ENCODE peak calls at places on chromosomes 2 and 18, in seven cellular contexts. X is prostate gland, I is adrenal gland, Z is sigmoid colon, F is H1, K is A549, J is breast epithelium. L is an unnamed sample. For H3K9me3, the result is how much of the 10 kb centered on the place peaks cover.

GRCh38 chr2:10762651-10763460 is 41.4 kb downstream of the ATP6V1C2 start:
- DNase-seq in X (no peak), I (no peak), Z (no peak), F (no peak), K (no peak), J (no peak), L (peak)

GRCh38 chr2:226791056-226791486 is 8.5 kb downstream of the IRS1 start:
- DNase-seq in X (peak), I (no peak), Z (peak), F (no peak), K (no peak), J (no peak), L (peak)

GRCh38 chr2:25243995-25244394 is 75.6 kb upstream of the POMC start:
- DNase-seq in X (no peak), I (no peak), Z (no peak), F (no peak), K (no peak), J (no peak), L (no peak)

GRCh38 chr2:21358971-21359370 is 235.2 kb downstream of the TDRD15 start:
- DNase-seq in X (no peak), I (no peak), Z (no peak), F (no peak), K (no peak), J (no peak), L (no peak)

GRCh38 chr2:162233197-162233596 is 10.0 kb downstream of the FAP start:
- DNase-seq in X (no peak), I (no peak), Z (no peak), F (no peak), K (no peak), J (no peak), L (no peak)

GRCh38 chr2:195411219-195411687 is 245.8 kb upstream of the SLC39A10 start:
- DNase-seq in X (no peak), I (no peak), Z (no peak), F (no peak), K (no peak), J (no peak), L (no peak)

GRCh38 chr2:237150831-237151230 is 65.1 kb downstream of the COPS8 start:
- DNase-seq in X (no peak), I (no peak), Z (no peak), F (no peak), K (no peak), J (no peak), L (no peak)

GRCh38 chr2:98726172-98726725 is 4.7 kb downstream of the MGAT4A start:
- DNase-seq in X (no peak), I (no peak), Z (no peak), F (no peak), K (no peak), J (no peak), L (no peak)

GRCh38 chr2:126656311-126657145 is 570 bp downstream of the GYPC start:
- DNase-seq in X (no peak), I (peak), Z (no peak), F (peak), K (no peak), J (no peak), L (no peak)

GRCh38 chr2:189147361-189147760 is 32.2 kb downstream of the COL5A2 start:
- DNase-seq in X (no peak), I (no peak), Z (no peak), F (no peak), K (no peak), J (no peak), L (no peak)

GRCh38 chr2:226644342-226644957 is 155.2 kb downstream of the IRS1 start:
- DNase-seq in X (no peak), I (no peak), Z (no peak), F (no peak), K (no peak), J (no peak), L (no peak)

GRCh38 chr18:80245781-80246655 is 1.3 kb downstream of the PARD6G start:
- DNase-seq in X (peak), I (no peak), Z (no peak), F (no peak), K (no peak), J (no peak), L (no peak)

GRCh38 chr2:74226648-74227213 is 28.3 kb downstream of the MTHFD2 start:
- DNase-seq in X (no peak), I (no peak), Z (no peak), F (no peak), K (no peak), J (no peak), L (no peak)

GRCh38 chr2:50225021-50225928 is 806.7 kb downstream of the NRXN1 start:
- DNase-seq in X (no peak), I (no peak), Z (no peak), F (peak), K (no peak), J (no peak), L (no peak)

GRCh38 chr2:63789318-63790051 is 52.2 kb upstream of the UGP2 start:
- DNase-seq in X (no peak), I (no peak), Z (no peak), F (no peak), K (no peak), J (no peak), L (no peak)

GRCh38 chr2:212987492-212987891 is 163.9 kb downstream of the IKZF2 start:
- DNase-seq in X (no peak), I (no peak), Z (no peak), F (no peak), K (no peak), J (no peak), L (no peak)

GRCh38 chr2:158676696-158677095 is 118.4 kb upstream of the DAPL1 start:
- DNase-seq in X (peak), I (no peak), Z (no peak), F (no peak), K (no peak), J (no peak), L (no peak)

GRCh38 chr2:232623768-232624553 is 9.4 kb upstream of the EFHD1 start:
- DNase-seq in X (no peak), I (no peak), Z (no peak), F (no peak), K (no peak), J (no peak), L (no peak)

GRCh38 chr2:216649573-216649972 is 16.4 kb downstream of the IGFBP2 start:
- DNase-seq in X (no peak), I (no peak), Z (no peak), F (no peak), K (no peak), J (no peak), L (no peak)

GRCh38 chr2:172438064-172438421 is 10.7 kb downstream of the ITGA6 start:
- DNase-seq in X (no peak), I (no peak), Z (no peak), F (no peak), K (no peak), J (no peak), L (no peak)

GRCh38 chr2:26170795-26171194 is 2.1 kb upstream of the GAREM2 start:
- DNase-seq in X (no peak), I (peak), Z (peak), F (no peak), K (no peak), J (peak), L (no peak)

GRCh38 chr18:33781429-33781828 is 203.4 kb downstream of the ASXL3 start:
- DNase-seq in X (peak), I (no peak), Z (no peak), F (no peak), K (no peak), J (no peak), L (no peak)

GRCh38 chr18:13868501-13869271 is 44.7 kb downstream of the MC5R start:
- DNase-seq in X (no peak), I (no peak), Z (no peak), F (peak), K (no peak), J (no peak), L (no peak)

GRCh38 chr2:44551497-44551896 is 189.8 kb downstream of the CAMKMT start:
- DNase-seq in X (no peak), I (no peak), Z (no peak), F (no peak), K (no peak), J (no peak), L (no peak)

GRCh38 chr2:215138466-215138865 is at the start of gene ABCA12:
- DNase-seq in X (no peak), I (no peak), Z (no peak), F (no peak), K (no peak), J (no peak), L (no peak)

GRCh38 chr2:157839162-157839801 is 36.8 kb downstream of the ACVR1 start:
- DNase-seq in X (no peak), I (peak), Z (no peak), F (peak), K (no peak), J (no peak), L (no peak)

GRCh38 chr2:129170570-129170969 is 808.9 kb upstream of the RAB6C start:
- DNase-seq in X (no peak), I (no peak), Z (no peak), F (no peak), K (no peak), J (no peak), L (no peak)

GRCh38 chr2:146734042-146734715 is 1110.7 kb upstream of the ACVR2A start:
- DNase-seq in X (no peak), I (no peak), Z (no peak), F (no peak), K (peak), J (no peak), L (no peak)

GRCh38 chr18:2180586-2180985 is 390.7 kb downstream of the METTL4 start:
- DNase-seq in X (no peak), I (no peak), Z (no peak), F (no peak), K (no peak), J (no peak), L (no peak)

GRCh38 chr2:234256516-234256915 is 206.0 kb downstream of the SPP2 start:
- DNase-seq in X (no peak), I (no peak), Z (no peak), F (no peak), K (no peak), J (no peak), L (no peak)

GRCh38 chr2:113136828-113137775 is 9.7 kb downstream of the IL1RN start:
- DNase-seq in X (peak), I (peak), Z (no peak), F (peak), K (no peak), J (no peak), L (no peak)

GRCh38 chr2:75647771-75648170 is 1.2 kb downstream of the MRPL19 start:
- DNase-seq in X (no peak), I (no peak), Z (no peak), F (no peak), K (no peak), J (no peak), L (no peak)

GRCh38 chr2:96098900-96099590 is 17.3 kb downstream of the ADRA2B start:
- DNase-seq in X (no peak), I (peak), Z (peak), F (peak), K (no peak), J (peak), L (peak)

GRCh38 chr18:57801379-57802165 is 1.5 kb downstream of the ATP8B1 start:
- DNase-seq in X (no peak), I (no peak), Z (no peak), F (peak), K (no peak), J (peak), L (no peak)

GRCh38 chr2:186554850-186555785 is 34.7 kb upstream of the ITGAV start:
- DNase-seq in X (no peak), I (no peak), Z (no peak), F (no peak), K (no peak), J (no peak), L (no peak)

GRCh38 chr2:169961911-169962310 is 134.7 kb downstream of the UBR3 start:
- DNase-seq in X (no peak), I (peak), Z (peak), F (no peak), K (no peak), J (no peak), L (no peak)

GRCh38 chr2:142710336-142710735 is 167.1 kb upstream of the KYNU start:
- DNase-seq in X (no peak), I (no peak), Z (no peak), F (no peak), K (no peak), J (no peak), L (no peak)

GRCh38 chr2:20919301-20919800 is 96.5 kb upstream of the LDAH start:
- DNase-seq in X (no peak), I (no peak), Z (no peak), F (no peak), K (no peak), J (no peak), L (no peak)

DNA sequence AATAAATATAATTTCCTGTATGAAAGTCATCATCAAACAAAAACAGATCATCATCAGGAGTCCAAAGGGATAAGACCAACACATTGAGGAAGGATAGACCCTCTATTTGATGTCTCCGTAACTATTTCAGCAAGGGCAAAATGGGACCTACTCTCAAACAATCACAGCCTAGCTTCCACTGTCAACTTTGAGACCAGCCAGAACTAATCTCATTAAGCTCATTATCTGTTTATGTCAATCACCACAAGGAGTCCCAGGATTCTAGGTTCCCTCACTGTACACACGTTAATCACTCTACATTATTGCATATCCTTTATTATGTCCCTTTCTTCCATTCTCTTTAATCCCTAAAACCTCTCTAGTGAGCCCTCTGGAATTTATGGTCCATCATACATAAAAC is 370.3 kb upstream of the LINC00305 start:
- DNase-seq in X (no peak), I (no peak), Z (no peak), F (no peak), K (no peak), J (no peak), L (no peak)
- H3K4me3 ChIP-seq in X (no peak), I (no peak), Z (no peak), F (no peak), K (no peak), J (no peak), L (no peak)

DNA sequence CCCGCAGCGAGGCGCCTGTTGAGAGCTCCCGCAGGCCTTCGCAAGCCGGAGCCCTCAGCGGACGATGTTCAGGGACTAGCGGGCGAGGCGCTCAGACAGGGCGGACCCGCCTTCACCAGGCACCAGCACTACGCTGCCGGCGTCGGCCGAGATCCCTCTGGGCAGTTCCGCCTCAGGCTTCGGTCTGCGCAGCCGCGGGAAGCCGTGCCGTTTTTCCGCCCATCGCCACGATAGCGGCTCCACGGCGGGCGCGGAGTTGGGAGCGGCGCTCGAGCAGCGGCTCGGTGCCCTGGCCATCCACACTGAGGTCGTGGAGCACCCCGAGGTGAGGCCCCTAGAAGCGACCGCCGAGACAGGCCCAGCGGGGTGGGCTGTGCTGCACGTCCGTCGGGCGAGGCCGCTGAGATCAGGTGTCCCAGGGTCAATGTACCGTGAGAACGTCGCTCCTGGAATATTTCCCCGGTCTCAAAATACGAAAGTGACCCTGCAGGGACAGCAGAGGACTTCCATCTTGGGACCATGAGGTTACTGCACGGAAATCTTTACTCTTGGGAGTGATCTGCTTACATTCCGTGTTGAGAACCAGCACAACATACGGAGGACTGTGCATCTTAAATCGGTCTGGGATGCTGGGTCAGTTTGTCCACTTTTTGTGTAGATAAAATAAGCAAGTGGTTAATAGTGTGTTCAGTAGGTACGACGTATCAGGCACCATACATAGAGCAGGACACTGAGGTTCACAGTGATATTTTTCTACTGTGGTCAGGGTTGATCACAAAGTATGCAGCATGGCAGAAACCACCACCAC is 13.3 kb upstream of the MTIF2 start:
- DNase-seq in X (peak), I (peak), Z (peak), F (peak), K (peak), J (peak), L (peak)
- TF ChIP-seq POLR2A in X (peak), I (peak), Z (peak), F (peak), K (peak), J (no peak), L (peak)

GRCh38 chr2:239936838-239937581 is 88.1 kb downstream of the NDUFA10 start:
- DNase-seq in X (no peak), I (peak), Z (peak), F (no peak), K (no peak), J (peak), L (peak)
- H3K9me3 ChIP-seq in X (under half), I (under half), Z (under half), F (under half), K (under half), J (under half), L (under half)

GRCh38 chr2:32824415-32824814 is 122.3 kb upstream of the LTBP1 start:
- DNase-seq in X (no peak), I (no peak), Z (no peak), F (no peak), K (no peak), J (no peak), L (no peak)

GRCh38 chr2:32825291-32825712 is 121.5 kb upstream of the LTBP1 start:
- DNase-seq in X (no peak), I (peak), Z (no peak), F (no peak), K (no peak), J (no peak), L (no peak)

GRCh38 chr2:32820701-32821100 is 126.1 kb upstream of the LTBP1 start:
- DNase-seq in X (no peak), I (no peak), Z (no peak), F (no peak), K (no peak), J (no peak), L (no peak)

DNA sequence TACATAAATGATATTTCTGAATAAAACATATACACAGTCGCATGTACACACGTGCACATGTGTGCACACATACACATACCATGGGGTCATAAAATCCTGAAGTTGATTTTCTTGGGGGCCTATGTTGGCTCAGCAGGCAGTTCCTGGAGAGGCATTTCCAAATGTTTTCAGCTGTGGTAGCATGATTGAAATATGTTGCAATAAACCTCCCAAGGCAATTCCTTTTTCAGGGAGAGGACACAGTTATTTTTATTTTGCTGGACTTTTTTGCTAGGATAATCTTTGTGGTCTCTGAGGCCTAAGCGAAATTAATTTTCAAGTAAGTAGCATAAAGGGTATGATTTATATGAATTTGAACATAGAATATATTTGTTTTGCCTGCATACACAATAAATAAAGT is 126.7 kb upstream of the LTBP1 start:
- DNase-seq in X (no peak), I (no peak), Z (no peak), F (no peak), K (no peak), J (no peak), L (no peak)
- H3K4me3 ChIP-seq in X (no peak), I (no peak), Z (no peak), F (no peak), K (no peak), J (no peak), L (no peak)

DNA sequence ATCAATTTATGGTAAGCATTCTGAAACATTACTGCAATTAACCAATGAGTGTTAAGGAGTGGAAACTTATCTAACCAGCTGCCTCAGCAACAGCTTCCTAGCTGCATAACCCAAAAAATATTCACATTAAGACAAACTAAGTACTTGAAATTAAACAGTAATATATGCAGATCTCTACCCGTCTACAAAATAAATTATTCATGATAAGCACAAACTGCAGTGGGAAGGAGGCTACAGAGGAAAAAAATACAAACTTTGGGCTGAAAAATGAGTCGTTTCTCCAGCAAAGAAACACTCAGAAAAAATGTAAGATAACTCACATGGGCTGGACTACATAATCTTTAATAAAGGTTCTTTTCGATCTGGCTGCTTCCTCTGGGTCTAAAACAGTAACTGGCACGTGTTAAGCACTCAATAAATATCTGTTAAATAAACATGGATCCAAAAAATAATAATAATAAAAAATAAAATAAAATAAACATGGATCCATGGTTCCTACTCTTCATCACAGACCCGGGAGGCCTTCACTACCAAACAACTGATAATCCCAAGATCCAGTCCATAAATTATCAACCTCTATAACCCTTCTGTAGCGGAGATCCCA is 1.2 kb downstream of the NBAS start:
- DNase-seq in X (no peak), I (no peak), Z (no peak), F (no peak), K (peak), J (no peak), L (no peak)
- TF ChIP-seq POLR2A in X (no peak), I (no peak), Z (no peak), F (no peak), K (no peak), J (no peak), L (no peak)

GRCh38 chr18:35283923-35284794 is 5.9 kb downstream of the ZSCAN30 start:
- DNase-seq in X (no peak), I (no peak), Z (no peak), F (no peak), K (no peak), J (no peak), L (no peak)

GRCh38 chr18:35290070-35290735 is at the start of gene ZSCAN30:
- DNase-seq in X (peak), I (peak), Z (peak), F (peak), K (peak), J (peak), L (peak)

GRCh38 chr18:35282353-35282752 is 7.7 kb downstream of the ZSCAN30 start:
- DNase-seq in X (no peak), I (no peak), Z (no peak), F (no peak), K (no peak), J (no peak), L (no peak)

GRCh38 chr18:35289293-35290069 is 548 bp downstream of the ZSCAN30 start:
- DNase-seq in X (peak), I (peak), Z (peak), F (peak), K (no peak), J (no peak), L (peak)

DNA sequence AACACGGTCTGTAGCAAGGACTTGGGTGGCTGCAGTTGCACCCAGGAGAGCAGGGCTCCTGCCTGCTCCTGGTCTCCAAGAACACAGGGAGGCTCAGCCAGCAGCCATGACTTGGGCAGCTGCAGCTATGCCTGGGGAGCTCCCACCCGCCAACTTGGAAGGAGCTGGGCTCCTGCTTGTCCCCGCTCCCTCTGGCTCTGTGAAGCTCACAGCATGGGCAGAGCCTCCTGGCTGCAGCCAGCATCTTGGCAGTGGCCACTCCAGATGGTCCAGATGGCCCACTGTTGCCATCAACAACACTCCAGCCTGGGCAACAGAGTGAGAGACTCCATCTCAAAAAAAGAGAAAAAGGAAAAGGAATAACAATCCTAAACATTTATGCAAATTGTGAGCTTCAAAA is 5.2 kb downstream of the ZSCAN30 start:
- DNase-seq in X (no peak), I (no peak), Z (no peak), F (no peak), K (no peak), J (no peak), L (no peak)
- H3K9me3 ChIP-seq in X (under half), I (under half), Z (under half), F (under half), K (under half), J (under half), L (under half)